ENCODE peak calls at places on chromosomes 13 and 19, in six cellular contexts. O is neuronal stem cell, T is IMR-90, Z is mesenchymal stem cell, G is H1, E is trophoblast cell. C is an unnamed sample.
A peak's percentile ranks its signal among the peaks of the same experiment; 100 is the strongest.

GRCh38 chr19:14480695-14481069 is 5.5 kb upstream of the PTGER1 start:
- DNase-seq in T (peak; percentile 85), G (no peak), Z (peak; percentile 67), E (no peak), O (no peak), C (no peak)

GRCh38 chr13:21703846-21704245 is 33.0 kb downstream of the FGF9 start:
- DNase-seq in Z (no peak), O (no peak), T (no peak), G (no peak), E (no peak), C (no peak)

GRCh38 chr19:3771033-3771905 is 759 bp downstream of the RAX2 start:
- DNase-seq in O (no peak), E (no peak), Z (no peak), T (no peak), G (no peak), C (peak; percentile 16)

GRCh38 chr13:32446778-32447465 is 19.0 kb upstream of the N4BP2L1 start:
- DNase-seq in Z (no peak), G (no peak), E (no peak), T (no peak), O (no peak), C (peak; percentile 42)

GRCh38 chr13:88068975-88069374 is 397.8 kb downstream of the SLITRK5 start:
- DNase-seq in E (peak; percentile 17), T (no peak), O (no peak), G (peak; percentile 41), Z (no peak), C (peak; percentile 76)

GRCh38 chr13:31951215-31951678 is 80.3 kb upstream of the FRY start:
- DNase-seq in T (peak; percentile 70), G (no peak), Z (peak; percentile 82), O (no peak), E (peak; percentile 63), C (peak; percentile 19)

GRCh38 chr19:3451451-3451866 is 28.9 kb downstream of the SMIM24 start:
- DNase-seq in E (peak; percentile 84), O (no peak), G (no peak), Z (no peak), T (no peak), C (no peak)

GRCh38 chr13:30334663-30335386 is 27.5 kb upstream of the KATNAL1 start:
- DNase-seq in T (peak; percentile 4), Z (no peak), G (no peak), O (peak; percentile 54), E (peak; percentile 81), C (peak; percentile 58)

GRCh38 chr13:32168136-32168535 is 136.6 kb downstream of the FRY start:
- DNase-seq in T (no peak), Z (no peak), O (no peak), E (no peak), G (no peak), C (no peak)

GRCh38 chr13:46210362-46211083 is 1.2 kb upstream of the LRRC63 start:
- DNase-seq in Z (no peak), E (peak; percentile 50), T (no peak), O (no peak), G (no peak), C (no peak)

GRCh38 chr19:47280183-47280797 is 5.6 kb downstream of the INAFM1 start:
- DNase-seq in G (no peak), Z (peak; percentile 26), T (no peak), E (peak; percentile 76), O (no peak), C (peak; percentile 78)

GRCh38 chr19:19115954-19116353 is 22.3 kb downstream of the TMEM161A start:
- DNase-seq in T (no peak), E (peak; percentile 76), Z (no peak), G (no peak), O (no peak), C (peak; percentile 75)

GRCh38 chr13:39776439-39776838 is 121.0 kb downstream of the COG6 start:
- DNase-seq in T (peak; percentile 88), G (no peak), E (peak; percentile 78), O (no peak), Z (peak; percentile 92), C (peak; percentile 31)

GRCh38 chr13:71801781-71802180 is 65.2 kb downstream of the DACH1 start:
- DNase-seq in O (peak; percentile 49), E (no peak), G (no peak), T (no peak), Z (no peak), C (no peak)

GRCh38 chr13:54593504-54593903 is 1564.9 kb downstream of the OLFM4 start:
- DNase-seq in T (no peak), Z (no peak), E (no peak), G (no peak), O (no peak), C (no peak)

GRCh38 chr13:108980237-108980636 is 350.8 kb downstream of the MYO16 start:
- DNase-seq in Z (no peak), O (no peak), E (no peak), G (no peak), T (no peak), C (no peak)

GRCh38 chr19:30968210-30968609 is 381.0 kb downstream of the TSHZ3 start:
- DNase-seq in E (peak; percentile 11), Z (no peak), O (no peak), T (no peak), G (no peak), C (peak; percentile 20)

GRCh38 chr13:28583661-28584091 is 75.3 kb upstream of the POMP start:
- DNase-seq in O (no peak), T (peak; percentile 34), G (no peak), E (no peak), Z (peak; percentile 29), C (no peak)

GRCh38 chr13:114128624-114129522 is 3.5 kb downstream of the RASA3 start:
- DNase-seq in Z (peak; percentile 98), O (no peak), E (peak; percentile 50), T (peak; percentile 95), G (no peak), C (no peak)

GRCh38 chr19:13451596-13451995 is 54.7 kb downstream of the CACNA1A start:
- DNase-seq in Z (no peak), T (no peak), O (no peak), E (no peak), G (no peak), C (no peak)

GRCh38 chr19:3041302-3041701 is 12.2 kb upstream of the TLE2 start:
- DNase-seq in E (no peak), Z (no peak), T (no peak), G (no peak), O (no peak), C (no peak)

GRCh38 chr19:10620786-10621185 is 4.6 kb upstream of the SLC44A2 start:
- DNase-seq in T (no peak), G (no peak), E (peak; percentile 91), Z (no peak), O (no peak), C (no peak)

GRCh38 chr13:69524459-69525155 is 583.0 kb upstream of the ATXN8OS start:
- DNase-seq in Z (peak; percentile 9), T (no peak), G (no peak), O (no peak), E (peak; percentile 45), C (peak; percentile 7)

GRCh38 chr19:17333611-17334413 is 843 bp downstream of the ANO8 start:
- DNase-seq in G (no peak), T (peak; percentile 80), E (peak; percentile 15), Z (peak; percentile 88), O (no peak), C (peak; percentile 69)

GRCh38 chr19:34173145-34173956 is 1.0 kb downstream of the LSM14A start:
- DNase-seq in G (peak; percentile 5), T (peak; percentile 27), O (peak; percentile 64), E (peak; percentile 98), Z (peak; percentile 53), C (peak; percentile 93)

GRCh38 chr19:43316591-43317319 is 36.7 kb upstream of the CD177 start:
- DNase-seq in E (peak; percentile 85), G (peak; percentile 17), T (peak; percentile 45), Z (no peak), O (no peak), C (peak; percentile 65)

GRCh38 chr13:53343345-53343744 is 314.7 kb downstream of the OLFM4 start:
- DNase-seq in G (peak; percentile 34), O (peak; percentile 45), T (no peak), E (no peak), Z (no peak), C (peak; percentile 83)
- H3K27ac ChIP-seq in G (peak overlapping the region; percentile 44), O (no peak overlapping the region), T (no peak overlapping the region), E (no peak overlapping the region), Z (no peak overlapping the region), C (no peak overlapping the region)

GRCh38 chr13:44396963-44397580 is 23.4 kb downstream of the SERP2 start:
- DNase-seq in E (no peak), Z (peak; percentile 91), T (peak; percentile 26), G (no peak), O (peak; percentile 78), C (peak; percentile 96)
- H3K4me3 ChIP-seq in E (no peak overlapping the region), Z (peak overlapping the region; percentile 35), T (no peak overlapping the region), G (no peak overlapping the region), O (peak overlapping the region; percentile 14), C (no peak overlapping the region)

DNA sequence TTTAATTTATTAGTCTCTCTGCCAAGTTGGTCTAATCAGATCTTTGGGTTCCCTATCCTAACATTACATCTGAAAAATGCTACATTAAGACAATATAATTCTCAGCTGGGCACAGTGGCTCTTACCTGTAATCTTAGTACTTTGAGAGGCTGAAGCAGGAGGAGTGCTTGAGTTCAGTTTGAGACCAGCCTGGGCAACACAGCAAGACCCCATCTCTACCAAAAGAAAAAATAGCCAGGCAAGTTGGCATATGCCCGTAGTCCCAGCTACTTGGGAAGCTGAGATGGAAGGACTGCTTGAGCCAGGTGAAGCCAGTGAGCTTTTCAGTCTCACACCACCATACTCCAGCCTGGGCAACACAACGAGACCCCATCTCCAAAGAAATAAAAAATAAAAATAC is 95.0 kb downstream of the KLF12 start:
- DNase-seq in Z (no peak), T (no peak), O (no peak), E (no peak), G (no peak), C (no peak)
- H2AK5ac ChIP-seq in Z (no peak overlapping the region), T (no peak overlapping the region), O (no peak overlapping the region), E (peak overlapping the region; percentile 29), G (no peak overlapping the region), C (no peak overlapping the region)

GRCh38 chr13:111252449-111253124 is 67.9 kb upstream of the TEX29 start:
- DNase-seq in G (no peak), Z (no peak), O (no peak), E (peak; percentile 43), T (peak; percentile 20), C (no peak)

GRCh38 chr13:111255228-111255790 is 65.1 kb upstream of the TEX29 start:
- DNase-seq in O (no peak), E (no peak), G (no peak), Z (no peak), T (no peak), C (no peak)

GRCh38 chr13:111256458-111256857 is 64.0 kb upstream of the TEX29 start:
- DNase-seq in T (no peak), O (no peak), E (no peak), G (no peak), Z (no peak), C (no peak)

GRCh38 chr13:111251646-111252448 is 68.6 kb upstream of the TEX29 start:
- DNase-seq in T (no peak), G (no peak), E (no peak), O (no peak), Z (no peak), C (peak; percentile 80)

DNA sequence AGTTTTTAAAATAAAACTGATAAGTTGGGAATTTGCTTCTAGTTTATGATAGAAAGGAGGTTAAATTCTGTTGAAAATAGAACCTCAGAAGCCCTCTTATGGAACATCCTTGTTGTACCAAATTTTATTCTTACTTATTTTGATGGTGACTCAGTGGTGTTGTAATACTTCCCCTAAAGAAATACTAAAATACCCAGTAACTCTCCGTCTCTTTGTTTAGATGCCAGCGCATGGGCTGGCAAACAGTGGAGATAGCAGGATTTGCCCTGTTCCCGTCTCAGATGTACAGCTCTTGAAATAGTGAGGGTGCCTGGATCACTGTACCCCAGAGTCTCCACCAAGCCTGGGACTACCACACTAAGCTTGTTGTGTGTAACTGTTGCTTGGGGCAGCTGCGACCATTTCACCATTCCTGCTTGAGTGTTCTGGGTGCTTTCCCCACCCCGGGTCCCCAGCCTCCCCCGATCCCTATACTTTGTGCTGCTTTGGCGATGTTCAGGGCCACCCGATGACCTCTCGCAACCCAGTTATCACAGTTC is 67.0 kb upstream of the TEX29 start:
- DNase-seq in G (no peak), O (no peak), T (peak; percentile 30), E (no peak), Z (no peak), C (no peak)
- H3K27ac ChIP-seq in G (no peak overlapping the region), O (no peak overlapping the region), T (no peak overlapping the region), E (no peak overlapping the region), Z (no peak overlapping the region), C (no peak overlapping the region)